ENCODE peak calls at places on chromosomes 16 and 17, in six cellular contexts. K is HCT116, O is MM.1S, S is keratinocyte, M is fibroblast of lung, I is mammary epithelial cell. G is an unnamed sample.

GRCh38 chr16:85052536-85052935 is 24.9 kb downstream of the KIAA0513 start:
- DNase-seq in K (no peak), O (no peak), S (no peak), M (peak; percentile 24), I (no peak), G (peak; percentile 13)

GRCh38 chr17:38559880-38560230 is 45.9 kb downstream of the SRCIN1 start:
- DNase-seq in K (no peak), O (no peak), S (no peak), M (no peak), I (no peak), G (no peak)

GRCh38 chr17:29645516-29646051 is 22.9 kb upstream of the CORO6 start:
- DNase-seq in K (no peak), O (no peak), S (no peak), M (peak; percentile 90), I (peak; percentile 75), G (peak; percentile 88)

GRCh38 chr17:77686903-77687302 is 271.6 kb upstream of the TNRC6C start:
- DNase-seq in K (no peak), O (no peak), S (no peak), M (no peak), I (no peak), G (no peak)

GRCh38 chr16:85137323-85138072 is 25.2 kb upstream of the CIBAR2 start:
- DNase-seq in K (no peak), O (no peak), S (no peak), M (peak; percentile 80), I (no peak), G (peak; percentile 68)

GRCh38 chr16:1181715-1182671 is 29.1 kb downstream of the CACNA1H start:
- DNase-seq in K (no peak), O (no peak), S (no peak), M (peak; percentile 92), I (peak; percentile 23), G (peak; percentile 83)

GRCh38 chr17:83083368-83084201 is 4.2 kb downstream of the METRNL start:
- DNase-seq in K (no peak), O (no peak), S (peak; percentile 36), M (peak; percentile 99), I (peak; percentile 80), G (peak; percentile 99)

GRCh38 chr17:75228305-75228704 is 22.8 kb downstream of the NUP85 start:
- DNase-seq in K (no peak), O (no peak), S (no peak), M (no peak), I (no peak), G (no peak)

GRCh38 chr17:54694287-54694887 is 206.3 kb upstream of the TOM1L1 start:
- DNase-seq in K (no peak), O (no peak), S (no peak), M (no peak), I (no peak), G (no peak)

GRCh38 chr17:869567-870530 is 87.7 kb downstream of the MRM3 start:
- DNase-seq in K (peak; percentile 72), O (no peak), S (peak; percentile 85), M (peak; percentile 86), I (peak; percentile 96), G (peak; percentile 85)

GRCh38 chr16:13332713-13333255 is 431.4 kb downstream of the SHISA9 start:
- DNase-seq in K (no peak), O (no peak), S (no peak), M (no peak), I (no peak), G (no peak)

GRCh38 chr17:55743103-55743679 is 7.7 kb upstream of the PCTP start:
- DNase-seq in K (peak; percentile 85), O (no peak), S (peak; percentile 68), M (peak; percentile 51), I (peak; percentile 91), G (peak; percentile 45)

GRCh38 chr17:76492250-76492988 is 8.8 kb downstream of the RHBDF2 start:
- DNase-seq in K (no peak), O (no peak), S (no peak), M (no peak), I (no peak), G (no peak)

GRCh38 chr17:83155128-83156081 is 76.0 kb downstream of the METRNL start:
- DNase-seq in K (no peak), O (no peak), S (no peak), M (peak; percentile 16), I (no peak), G (peak; percentile 14)

GRCh38 chr17:15951368-15952047 is 6.6 kb downstream of the ADORA2B start:
- DNase-seq in K (no peak), O (no peak), S (no peak), M (no peak), I (no peak), G (no peak)

GRCh38 chr17:2814499-2815341 is 18.5 kb downstream of the RAP1GAP2 start:
- DNase-seq in K (no peak), O (peak; percentile 94), S (no peak), M (peak; percentile 11), I (peak; percentile 28), G (no peak)

GRCh38 chr16:27284865-27285675 is 16.5 kb upstream of the NSMCE1 start:
- DNase-seq in K (no peak), O (no peak), S (no peak), M (no peak), I (no peak), G (no peak)

GRCh38 chr16:12204601-12205000 is 228.1 kb downstream of the SNX29 start:
- DNase-seq in K (no peak), O (no peak), S (no peak), M (no peak), I (no peak), G (no peak)

GRCh38 chr16:1424028-1424427 is 3.5 kb upstream of the UQCC4 start:
- DNase-seq in K (no peak), O (no peak), S (no peak), M (no peak), I (no peak), G (no peak)

GRCh38 chr16:16112450-16113053 is 110.7 kb downstream of the ABCC6 start:
- DNase-seq in K (no peak), O (no peak), S (no peak), M (no peak), I (no peak), G (no peak)

GRCh38 chr17:64077409-64077808 is 52.5 kb downstream of the ERN1 start:
- DNase-seq in K (no peak), O (no peak), S (no peak), M (no peak), I (no peak), G (no peak)

GRCh38 chr17:50270430-50271172 is 3.7 kb upstream of the TMEM92 start:
- DNase-seq in K (no peak), O (no peak), S (no peak), M (peak; percentile 81), I (no peak), G (peak; percentile 68)

GRCh38 chr17:43974541-43975315 is 21.0 kb upstream of the PYY start:
- DNase-seq in K (no peak), O (no peak), S (no peak), M (no peak), I (no peak), G (no peak)

GRCh38 chr16:17831330-17831729 is 360.6 kb upstream of the XYLT1 start:
- DNase-seq in K (no peak), O (no peak), S (no peak), M (no peak), I (no peak), G (no peak)

GRCh38 chr17:74502866-74503265 is 28.4 kb downstream of the CD300LB start:
- DNase-seq in K (no peak), O (no peak), S (no peak), M (peak; percentile 16), I (no peak), G (no peak)

GRCh38 chr17:42202159-42202558 is 7.9 kb upstream of the GHDC start:
- DNase-seq in K (no peak), O (no peak), S (no peak), M (no peak), I (no peak), G (no peak)

GRCh38 chr17:20095366-20096080 is 86.4 kb downstream of the SPECC1 start:
- DNase-seq in K (peak; percentile 22), O (no peak), S (no peak), M (peak; percentile 44), I (peak; percentile 36), G (peak; percentile 38)

GRCh38 chr16:1812732-1813163 is 13.9 kb downstream of the HAGH start:
- DNase-seq in K (peak; percentile 47), O (no peak), S (no peak), M (peak; percentile 71), I (peak; percentile 50), G (peak; percentile 57)

GRCh38 chr16:67339453-67339852 is 12.8 kb downstream of the LRRC36 start:
- DNase-seq in K (peak; percentile 18), O (no peak), S (no peak), M (peak; percentile 36), I (no peak), G (peak; percentile 9)

GRCh38 chr17:29027521-29027920 is 15.4 kb upstream of the PIPOX start:
- DNase-seq in K (no peak), O (no peak), S (no peak), M (no peak), I (no peak), G (no peak)

GRCh38 chr17:37506678-37507077 is 17.0 kb downstream of the DUSP14 start:
- DNase-seq in K (peak; percentile 23), O (peak; percentile 20), S (no peak), M (peak; percentile 46), I (peak; percentile 26), G (peak; percentile 34)

GRCh38 chr16:88383401-88384221 is 852 bp downstream of the ZNF469 start:
- DNase-seq in K (peak; percentile 28), O (no peak), S (no peak), M (peak; percentile 48), I (no peak), G (peak; percentile 27)
- TF ChIP-seq CTCF in K (peak; percentile 65), O (no peak), S (no peak), M (peak; percentile 60), I (no peak), G (peak; percentile 15)

GRCh38 chr16:48932216-48932855 is 322.4 kb upstream of the N4BP1 start:
- DNase-seq in K (no peak), O (no peak), S (no peak), M (no peak), I (no peak), G (no peak)
- H3K9ac ChIP-seq in K (no peak overlapping the region), O (no peak overlapping the region), S (no peak overlapping the region), M (no peak overlapping the region), I (no peak overlapping the region), G (no peak overlapping the region)

DNA sequence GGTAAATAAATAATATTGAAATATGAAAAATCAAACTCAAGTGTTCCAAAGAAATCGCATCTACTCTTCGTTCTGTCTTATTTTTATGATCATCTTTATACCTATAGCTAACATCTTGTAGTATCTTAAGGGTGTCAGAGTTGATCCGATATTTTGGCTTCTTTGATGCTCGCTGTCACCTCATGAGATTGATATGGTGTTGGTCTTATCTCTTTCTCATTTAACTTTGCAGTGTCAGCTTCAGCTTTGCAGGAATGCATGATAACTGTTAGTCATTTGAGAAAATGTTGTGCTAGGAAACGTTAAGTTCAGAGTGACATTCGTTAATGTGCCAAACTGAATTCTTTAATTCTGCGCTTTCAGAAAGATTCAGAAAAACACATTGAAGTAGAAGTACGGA is 19.4 kb downstream of the NOL11 start:
- DNase-seq in K (no peak), O (no peak), S (no peak), M (no peak), I (no peak), G (no peak)
- H3K4me2 ChIP-seq in K (no peak overlapping the region), O (no peak overlapping the region), S (no peak overlapping the region), M (no peak overlapping the region), I (no peak overlapping the region), G (no peak overlapping the region)

DNA sequence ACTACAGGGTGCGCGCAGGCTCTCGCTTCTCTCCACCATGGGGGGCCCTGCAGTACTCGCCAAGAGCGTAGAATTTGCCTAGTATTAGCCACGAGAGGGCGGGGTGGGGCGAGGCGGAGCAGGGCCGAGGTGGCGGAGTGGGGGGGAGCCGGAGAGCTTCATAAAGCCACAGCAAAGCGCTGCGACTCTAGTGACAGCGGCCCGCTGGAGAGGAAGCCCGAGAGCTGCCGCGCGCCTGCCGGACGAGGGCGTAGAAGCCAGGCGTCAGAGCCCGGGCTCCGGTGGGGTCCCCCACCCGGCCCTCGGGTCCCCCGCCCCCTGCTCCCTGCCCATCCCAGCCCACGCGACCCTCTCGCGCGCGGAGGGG is at the start of gene TBX21:
- DNase-seq in K (peak; percentile 44), O (peak; percentile 81), S (no peak), M (peak; percentile 10), I (no peak), G (no peak)
- TF ChIP-seq CTCF in K (peak; percentile 49), O (peak; percentile 38), S (no peak), M (peak; percentile 3), I (no peak), G (no peak)